ENCODE peak calls at places on chromosomes 7 and 10, in five cellular contexts. S is A549, V is GM12878, Y is HepG2, B is K562. I is an unnamed sample.

GRCh38 chr10:113518415-113518814 is 34.4 kb upstream of the HABP2 start:
- DNase-seq in B (no peak), Y (no peak), S (no peak), V (no peak), I (no peak)

GRCh38 chr10:1114355-1115261 is 58.4 kb downstream of the WDR37 start:
- DNase-seq in Y (no peak), S (no peak), B (no peak), V (no peak), I (no peak)

GRCh38 chr10:110346914-110347313 is 42.2 kb upstream of the SMNDC1 start:
- DNase-seq in V (no peak), Y (no peak), S (no peak), B (no peak), I (no peak)

GRCh38 chr7:1940863-1941262 is 270.8 kb downstream of the ELFN1 start:
- DNase-seq in B (no peak), V (no peak), S (no peak), Y (no peak), I (no peak)

GRCh38 chr7:105205592-105206211 is 183.0 kb downstream of the SRPK2 start:
- DNase-seq in S (no peak), Y (no peak), V (no peak), B (no peak), I (no peak)

GRCh38 chr10:14573666-14574261 is 200.9 kb downstream of the FAM107B start:
- DNase-seq in B (no peak), Y (no peak), V (no peak), S (peak), I (no peak)

GRCh38 chr7:129163875-129164544 is 19.5 kb downstream of the TSPAN33 start:
- DNase-seq in Y (peak), B (peak), V (no peak), S (peak), I (no peak)

GRCh38 chr7:72098812-72099211 is 313.3 kb downstream of the CALN1 start:
- DNase-seq in V (no peak), S (no peak), Y (no peak), B (no peak), I (no peak)

GRCh38 chr7:28383949-28384348 is 28.4 kb upstream of the CREB5 start:
- DNase-seq in B (no peak), V (no peak), S (no peak), Y (no peak), I (no peak)

GRCh38 chr10:126208736-126209317 is 179.4 kb downstream of the ADAM12 start:
- DNase-seq in V (no peak), B (no peak), S (no peak), Y (no peak), I (no peak)

GRCh38 chr7:14191686-14192098 is 202.2 kb upstream of the ETV1 start:
- DNase-seq in Y (no peak), B (no peak), V (no peak), S (no peak), I (no peak)

GRCh38 chr7:132379292-132379691 is 197.0 kb downstream of the PLXNA4 start:
- DNase-seq in Y (no peak), B (no peak), S (no peak), V (no peak), I (no peak)

GRCh38 chr7:132377703-132378584 is 198.3 kb downstream of the PLXNA4 start:
- DNase-seq in B (no peak), Y (no peak), S (no peak), V (no peak), I (no peak)

GRCh38 chr7:132377043-132377442 is 199.2 kb downstream of the PLXNA4 start:
- DNase-seq in V (no peak), B (no peak), Y (no peak), S (no peak), I (no peak)

GRCh38 chr7:132381742-132382472 is 194.4 kb downstream of the PLXNA4 start:
- DNase-seq in S (no peak), V (no peak), B (no peak), Y (peak), I (no peak)

GRCh38 chr7:132380065-132380464 is 196.2 kb downstream of the PLXNA4 start:
- DNase-seq in S (no peak), V (no peak), Y (peak), B (no peak), I (no peak)
- TF ChIP-seq ESRRA in S (no peak), V (no peak), Y (no peak), B (no peak), I (no peak)

GRCh38 chr7:117468174-117468573 is 11.7 kb upstream of the CFTR start:
- DNase-seq in S (no peak), V (no peak), Y (no peak), B (no peak), I (no peak)

GRCh38 chr7:117470777-117471176 is 9.0 kb upstream of the CFTR start:
- DNase-seq in B (no peak), V (peak), Y (no peak), S (no peak), I (no peak)

GRCh38 chr7:117472335-117472734 is 7.5 kb upstream of the CFTR start:
- DNase-seq in B (no peak), S (no peak), V (no peak), Y (no peak), I (no peak)
- TF ChIP-seq ESRRA in B (no peak), S (no peak), V (no peak), Y (no peak), I (no peak)

GRCh38 chr7:102258749-102259107 is 27.9 kb upstream of the SH2B2 start:
- DNase-seq in Y (no peak), S (no peak), B (no peak), V (no peak), I (no peak)
- TF ChIP-seq ESRRA in Y (no peak), S (no peak), B (no peak), V (no peak), I (no peak)

GRCh38 chr7:12322903-12323300 is 80.8 kb downstream of the VWDE start:
- DNase-seq in S (no peak), B (no peak), V (peak), Y (no peak), I (no peak)

GRCh38 chr7:12322287-12322902 is 81.3 kb downstream of the VWDE start:
- DNase-seq in S (peak), Y (peak), V (no peak), B (peak), I (no peak)

GRCh38 chr7:12321248-12321647 is 82.4 kb downstream of the VWDE start:
- DNase-seq in B (no peak), V (no peak), Y (no peak), S (no peak), I (no peak)

GRCh38 chr7:12320241-12320640 is 83.4 kb downstream of the VWDE start:
- DNase-seq in Y (no peak), B (no peak), V (no peak), S (no peak), I (no peak)

DNA sequence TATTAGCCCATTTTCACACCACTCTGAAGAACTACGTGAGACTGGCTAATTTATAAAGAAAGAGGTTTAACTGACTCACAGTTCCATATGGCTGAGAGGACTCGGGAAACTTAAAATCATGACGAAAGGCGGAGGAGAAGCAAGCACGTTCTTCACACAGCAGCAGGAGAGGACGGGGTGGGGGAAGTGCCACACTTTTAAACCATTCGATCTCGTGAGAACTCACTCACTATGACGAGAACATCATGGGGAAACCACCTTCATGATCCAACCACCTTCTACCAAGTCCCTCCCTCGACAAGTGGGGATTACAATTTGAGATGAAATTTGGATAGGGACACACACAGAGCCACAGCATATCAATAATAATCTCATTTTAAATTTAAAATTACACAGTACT is 80.2 kb downstream of the VWDE start:
- DNase-seq in B (no peak), V (no peak), S (no peak), Y (no peak), I (no peak)
- TF ChIP-seq ESRRA in B (no peak), V (no peak), S (no peak), Y (no peak), I (no peak)

DNA sequence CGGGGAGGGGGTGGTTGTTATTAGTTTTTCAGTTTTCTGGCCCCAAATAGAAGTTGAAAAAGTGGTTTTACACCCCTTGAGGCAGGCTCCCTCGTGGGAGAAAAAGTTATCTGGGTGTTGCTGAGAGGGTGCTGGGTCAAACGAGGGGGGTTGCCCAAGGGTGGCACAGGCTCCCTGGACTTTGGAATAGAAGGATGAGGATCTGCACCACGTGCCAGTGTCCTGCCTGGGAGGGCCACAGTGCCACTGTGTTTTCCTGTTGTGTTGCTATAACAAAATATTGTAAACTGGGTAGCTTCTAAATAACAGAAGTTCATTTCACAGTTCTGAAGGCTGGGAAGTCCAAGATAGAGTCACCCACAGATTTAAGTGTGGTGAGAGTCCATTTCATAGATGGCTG is 181.9 kb downstream of the CXCL12 start:
- DNase-seq in S (no peak), V (no peak), Y (no peak), B (no peak), I (no peak)
- TF ChIP-seq ESRRA in S (no peak), V (no peak), Y (no peak), B (no peak), I (no peak)

DNA sequence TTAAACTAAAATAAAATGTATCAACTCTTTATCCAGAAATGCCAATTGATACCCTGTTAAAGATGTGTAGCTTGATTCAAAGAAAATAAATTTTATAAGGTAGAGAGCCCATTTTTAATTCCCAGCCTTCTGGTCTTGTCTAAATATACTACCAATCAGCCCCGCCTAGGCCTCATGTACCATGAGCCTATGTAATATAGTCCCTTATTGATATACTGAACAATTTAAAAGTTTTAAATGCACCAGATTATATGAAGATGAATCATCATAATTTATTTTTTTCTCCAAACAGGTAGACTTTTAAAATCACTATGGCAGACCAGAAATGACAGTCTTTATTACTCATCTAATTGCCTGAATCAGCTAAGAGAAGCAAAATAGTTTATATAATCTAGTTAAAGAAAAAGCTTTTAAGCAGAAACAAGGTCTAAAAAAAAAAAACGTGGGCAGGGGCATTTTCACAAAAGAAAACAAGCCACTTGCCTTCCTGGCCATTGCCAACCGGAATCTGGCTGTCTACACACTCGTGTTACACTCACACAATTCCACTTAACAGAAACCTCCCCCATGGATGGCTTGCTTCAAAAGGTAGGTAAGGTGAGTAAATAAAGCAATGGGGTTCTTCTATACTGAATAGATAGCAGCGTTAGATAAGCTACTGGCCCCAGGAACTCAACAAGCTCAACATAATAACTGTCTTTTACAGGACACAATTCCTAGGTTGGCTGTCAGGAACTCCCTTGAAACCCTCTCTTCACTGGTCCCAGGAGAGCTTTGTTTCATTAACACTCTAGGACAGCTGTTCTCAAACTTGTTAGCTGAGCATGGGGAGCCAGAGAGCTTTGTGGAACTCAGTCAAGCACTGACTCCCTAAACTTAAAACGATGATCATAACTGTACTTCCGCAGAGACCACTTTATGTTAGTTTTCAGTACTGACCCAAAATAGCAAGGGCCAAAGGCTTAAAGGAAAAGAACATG is 37.2 kb downstream of the RAPGEF5 start:
- DNase-seq in Y (no peak), S (no peak), V (no peak), B (no peak), I (no peak)
- TF ChIP-seq ESRRA in Y (no peak), S (no peak), V (no peak), B (no peak), I (no peak)

DNA sequence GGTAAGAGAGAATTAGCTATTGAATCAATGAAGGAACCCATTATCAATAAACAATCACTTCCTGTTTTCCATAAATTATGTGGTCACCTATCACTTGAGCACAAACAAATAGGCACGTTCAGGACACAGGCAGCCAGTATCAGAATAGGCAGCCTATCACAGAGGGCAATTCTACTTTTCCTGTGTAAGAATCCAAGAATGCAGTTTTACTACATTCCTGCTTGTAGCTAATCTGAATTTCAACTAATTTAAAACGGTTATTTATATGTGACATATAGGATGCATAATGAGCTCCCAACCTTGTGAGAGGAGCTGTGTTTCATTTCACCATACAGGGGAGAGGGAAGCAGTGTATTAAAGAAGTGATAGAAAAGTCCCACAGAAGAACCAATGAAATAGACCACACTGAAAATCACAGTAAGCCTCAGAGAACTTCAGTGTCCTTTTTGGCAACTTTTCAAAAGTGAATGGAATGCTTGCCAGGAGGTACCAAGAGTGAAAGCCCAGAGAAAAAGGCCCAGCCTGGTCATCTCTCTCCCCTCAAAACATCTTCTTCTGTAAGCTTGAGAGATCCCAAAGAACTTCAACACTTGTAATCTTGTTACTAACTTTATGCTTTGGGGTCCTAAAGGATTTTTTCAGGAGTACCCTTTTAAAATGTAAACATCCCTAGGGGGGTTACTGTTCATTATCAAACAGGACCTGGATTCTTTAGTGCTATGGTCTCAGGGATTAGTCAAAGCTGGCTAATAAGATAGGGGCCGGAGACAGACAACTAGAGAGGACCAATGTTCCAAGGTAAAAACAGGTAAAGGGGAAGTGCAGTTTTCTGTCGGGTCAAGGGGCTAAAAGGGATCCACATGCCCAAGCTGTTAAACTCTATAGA is 1.3 kb downstream of the IMMP2L start:
- DNase-seq in Y (peak), S (peak), B (peak), V (no peak), I (no peak)
- TF ChIP-seq ESRRA in Y (no peak), S (no peak), B (no peak), V (no peak), I (no peak)

DNA sequence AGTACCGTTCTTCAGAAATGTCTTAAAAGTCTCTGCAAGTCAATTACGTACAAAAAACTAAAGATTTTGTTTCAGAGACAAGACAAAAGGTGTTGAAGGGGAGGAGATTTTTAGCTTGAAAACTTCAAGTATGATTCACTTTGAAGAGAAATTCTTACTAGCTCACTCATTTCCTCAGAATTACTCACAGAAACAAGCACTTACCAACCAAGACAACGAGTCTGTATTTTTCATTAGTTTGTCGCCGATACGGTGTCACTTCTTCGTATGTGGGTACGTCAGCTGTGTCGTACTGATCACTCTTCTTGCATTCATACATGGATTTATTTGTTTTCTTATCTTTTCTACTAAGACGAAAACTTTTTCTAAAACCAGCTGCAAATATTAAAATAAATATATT is 90.6 kb upstream of the ODAD2 start:
- DNase-seq in V (no peak), B (no peak), S (no peak), Y (no peak), I (no peak)
- TF ChIP-seq ESRRA in V (no peak), B (no peak), S (no peak), Y (no peak), I (no peak)

DNA sequence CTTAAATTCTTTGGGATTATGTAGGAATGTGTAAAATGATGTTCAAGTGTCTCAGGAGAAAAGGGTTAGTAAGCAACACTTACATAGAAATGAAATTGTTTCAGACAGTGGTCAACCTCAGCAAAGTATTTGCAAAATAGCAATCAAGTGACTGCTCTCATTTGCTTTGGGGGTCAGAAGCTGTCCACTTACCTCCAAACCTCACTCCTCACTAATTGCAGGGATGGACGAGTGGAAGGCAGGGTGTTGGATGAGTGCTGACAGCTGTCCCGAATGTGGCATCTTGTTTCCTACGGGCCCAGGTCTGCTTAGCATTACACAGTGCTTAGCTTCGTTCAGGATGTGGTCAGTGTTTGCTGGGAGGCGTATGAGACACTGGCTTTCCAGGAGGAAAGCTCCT is 437.0 kb downstream of the SUGCT start:
- DNase-seq in S (no peak), B (no peak), V (no peak), Y (no peak), I (no peak)
- TF ChIP-seq ESRRA in S (no peak), B (no peak), V (no peak), Y (no peak), I (no peak)

GRCh38 chr10:117201826-117202225 is 4.5 kb downstream of the KCNK18 start:
- DNase-seq in Y (no peak), S (no peak), V (no peak), B (no peak), I (no peak)

GRCh38 chr10:117198088-117198487 is 799 bp downstream of the KCNK18 start:
- DNase-seq in V (no peak), Y (no peak), S (no peak), B (no peak), I (no peak)

GRCh38 chr10:117197189-117197588 is at the start of gene KCNK18:
- DNase-seq in B (no peak), V (no peak), Y (no peak), S (no peak), I (no peak)
- TF ChIP-seq ESRRA in B (no peak), V (no peak), Y (no peak), S (no peak), I (no peak)

I was measured in WTC11.